ENCODE peak calls at places on chromosomes 5 and 9, in eight cellular contexts. N is heart left ventricle; P is AG09309; F is stimulated activated CD4-positive, alpha-beta T cell treated with anti-CD3 and anti-CD28 coated beads, Interleukin-1b, Interleukin-23, amount 100 ng/mL, for 24 hours; G is MCF 10A; H is A549; S is AG10803; M is esophagus muscularis mucosa. Q is an unnamed sample.

GRCh38 chr5:173989432-173990082 is 587 bp downstream of the C5orf47 start:
- DNase-seq in H (no peak), M (no peak), S (no peak), G (no peak), N (no peak), F (no peak), P (no peak), Q (no peak)

GRCh38 chr5:157926953-157927352 is 68.0 kb upstream of the CLINT1 start:
- DNase-seq in F (no peak), N (no peak), H (no peak), P (no peak), G (no peak), S (no peak), M (no peak), Q (no peak)

GRCh38 chr9:78103971-78104433 is 72.4 kb upstream of the GNAQ start:
- DNase-seq in F (no peak), G (no peak), H (no peak), P (no peak), M (no peak), N (no peak), S (no peak), Q (no peak)

GRCh38 chr5:179887095-179887494 is 20.6 kb downstream of the TBC1D9B start:
- DNase-seq in H (no peak), M (no peak), G (no peak), P (no peak), N (peak; percentile 80), F (no peak), S (no peak), Q (no peak)

GRCh38 chr5:73183491-73183891 is 10.5 kb downstream of the TMEM174 start:
- DNase-seq in M (no peak), S (no peak), F (no peak), H (no peak), G (no peak), N (no peak), P (no peak), Q (no peak)

GRCh38 chr9:134619456-134619982 is 22.1 kb upstream of the COL5A1 start:
- DNase-seq in G (no peak), H (no peak), F (no peak), P (no peak), M (no peak), N (no peak), S (no peak), Q (no peak)

GRCh38 chr5:150778517-150779396 is at the start of gene SMIM3:
- DNase-seq in G (peak; percentile 84), S (peak; percentile 68), M (peak; percentile 94), H (peak; percentile 58), P (no peak), N (peak; percentile 92), F (peak; percentile 60), Q (no peak)

GRCh38 chr5:78717674-78718073 is 69.1 kb upstream of the LHFPL2 start:
- DNase-seq in M (no peak), S (no peak), N (no peak), H (no peak), F (no peak), G (no peak), P (no peak), Q (no peak)

GRCh38 chr9:34400275-34400674 is 23.6 kb upstream of the MYORG start:
- DNase-seq in P (no peak), N (no peak), H (no peak), M (no peak), S (no peak), G (no peak), F (no peak), Q (no peak)

GRCh38 chr5:132776077-132776931 is 735 bp downstream of the SEPTIN8 start:
- DNase-seq in P (no peak), F (no peak), H (peak; percentile 48), G (peak; percentile 49), N (peak; percentile 59), S (no peak), M (no peak), Q (no peak)

GRCh38 chr9:126661521-126662251 is 48.0 kb downstream of the LMX1B start:
- DNase-seq in N (no peak), M (no peak), F (no peak), P (no peak), S (no peak), G (peak; percentile 35), H (no peak), Q (peak; percentile 25)

GRCh38 chr9:137876781-137877386 is 698 bp upstream of the CACNA1B start:
- DNase-seq in H (no peak), S (no peak), G (no peak), P (no peak), M (no peak), F (no peak), N (no peak), Q (no peak)

GRCh38 chr5:684771-685216 is 8.4 kb downstream of the TPPP start:
- DNase-seq in P (no peak), M (no peak), F (no peak), H (no peak), N (no peak), G (no peak), S (no peak), Q (no peak)

GRCh38 chr9:14271078-14271673 is 42.8 kb downstream of the NFIB start:
- DNase-seq in H (no peak), F (no peak), P (no peak), N (peak; percentile 75), S (peak; percentile 27), M (no peak), G (peak; percentile 78), Q (peak; percentile 91)

GRCh38 chr9:72931437-72931836 is 21.4 kb downstream of the ALDH1A1 start:
- DNase-seq in N (no peak), F (no peak), G (no peak), S (no peak), P (no peak), H (no peak), M (no peak), Q (no peak)

GRCh38 chr5:150511641-150512367 is 3.9 kb downstream of the NDST1 start:
- DNase-seq in G (peak; percentile 64), S (peak; percentile 93), P (peak; percentile 59), H (peak; percentile 58), F (no peak), N (peak; percentile 60), M (no peak), Q (no peak)

GRCh38 chr9:127132921-127133647 is 10.6 kb upstream of the ANGPTL2 start:
- DNase-seq in P (no peak), H (no peak), S (peak; percentile 56), G (no peak), M (no peak), N (no peak), F (no peak), Q (no peak)

GRCh38 chr5:36156619-36157018 is 4.7 kb downstream of the SKP2 start:
- DNase-seq in F (no peak), G (no peak), S (peak; percentile 96), H (no peak), N (no peak), M (no peak), P (peak; percentile 34), Q (no peak)